ENCODE peak calls at places on chromosomes 16 and 17, in four cellular contexts. One of them, this sample, is unnamed.

GRCh38 chr16:529012-529575 is 1.6 kb downstream of the CAPN15 start:
- DNase-seq in HepG2: no peak
- DNase-seq in mammary epithelial cell: no peak
- DNase-seq in HTR-8/SVneo: no peak
- DNase-seq in this sample: no peak

GRCh38 chr17:74326506-74326905 is 480 bp downstream of the KIF19 start:
- DNase-seq in mammary epithelial cell: no peak
- DNase-seq in HepG2: no peak
- DNase-seq in HTR-8/SVneo: no peak
- DNase-seq in this sample: no peak

GRCh38 chr17:10814083-10814482 is 10.2 kb upstream of the TMEM238L start:
- DNase-seq in HepG2: no peak
- DNase-seq in HTR-8/SVneo: no peak
- DNase-seq in mammary epithelial cell: no peak
- DNase-seq in this sample: no peak

GRCh38 chr17:65027305-65027704 is 29.2 kb downstream of the GNA13 start:
- DNase-seq in HepG2: peak
- DNase-seq in HTR-8/SVneo: peak
- DNase-seq in mammary epithelial cell: peak
- DNase-seq in this sample: no peak

GRCh38 chr17:5541610-5542202 is 42.6 kb downstream of the NLRP1 start:
- DNase-seq in HTR-8/SVneo: no peak
- DNase-seq in mammary epithelial cell: no peak
- DNase-seq in HepG2: no peak
- DNase-seq in this sample: no peak

GRCh38 chr17:72419866-72420774 is 299.3 kb downstream of the SOX9 start:
- DNase-seq in HepG2: no peak
- DNase-seq in mammary epithelial cell: no peak
- DNase-seq in HTR-8/SVneo: no peak
- DNase-seq in this sample: no peak

GRCh38 chr17:48215583-48216139 is 108.1 kb downstream of the SNX11 start:
- DNase-seq in mammary epithelial cell: peak
- DNase-seq in HTR-8/SVneo: peak
- DNase-seq in HepG2: peak
- DNase-seq in this sample: no peak

GRCh38 chr17:44235583-44235936 is 16.1 kb upstream of the UBTF start:
- DNase-seq in mammary epithelial cell: peak
- DNase-seq in HTR-8/SVneo: peak
- DNase-seq in HepG2: no peak
- DNase-seq in this sample: no peak

GRCh38 chr17:42519546-42520444 is 16.2 kb upstream of the NAGLU start:
- DNase-seq in HTR-8/SVneo: peak
- DNase-seq in HepG2: peak
- DNase-seq in mammary epithelial cell: peak
- DNase-seq in this sample: peak

GRCh38 chr17:40646791-40647548 is 648 bp downstream of the SMARCE1 start:
- DNase-seq in mammary epithelial cell: peak
- DNase-seq in HepG2: peak
- DNase-seq in HTR-8/SVneo: no peak
- DNase-seq in this sample: no peak

GRCh38 chr16:11160676-11161115 is 95.3 kb downstream of the SOCS1 start:
- DNase-seq in mammary epithelial cell: no peak
- DNase-seq in HTR-8/SVneo: no peak
- DNase-seq in HepG2: no peak
- DNase-seq in this sample: no peak

GRCh38 chr16:13143551-13143950 is 242.2 kb downstream of the SHISA9 start:
- DNase-seq in mammary epithelial cell: peak
- DNase-seq in HTR-8/SVneo: no peak
- DNase-seq in HepG2: no peak
- DNase-seq in this sample: no peak

GRCh38 chr16:29877266-29877961 is 14.4 kb upstream of the CDIPT start:
- DNase-seq in HepG2: no peak
- DNase-seq in mammary epithelial cell: peak
- DNase-seq in HTR-8/SVneo: no peak
- DNase-seq in this sample: no peak

GRCh38 chr17:35893751-35894150 is 13.6 kb upstream of the CCL5 start:
- DNase-seq in HTR-8/SVneo: no peak
- DNase-seq in HepG2: no peak
- DNase-seq in mammary epithelial cell: no peak
- DNase-seq in this sample: no peak

GRCh38 chr16:83903739-83904138 is 4.8 kb downstream of the MLYCD start:
- DNase-seq in mammary epithelial cell: no peak
- DNase-seq in HTR-8/SVneo: no peak
- DNase-seq in HepG2: no peak
- DNase-seq in this sample: no peak

GRCh38 chr17:19531780-19532501 is 1.7 kb upstream of the SLC47A1 start:
- DNase-seq in mammary epithelial cell: no peak
- DNase-seq in HepG2: no peak
- DNase-seq in HTR-8/SVneo: no peak
- DNase-seq in this sample: peak

GRCh38 chr16:31695667-31696066 is 168.0 kb downstream of the AHSP start:
- DNase-seq in HepG2: no peak
- DNase-seq in mammary epithelial cell: no peak
- DNase-seq in HTR-8/SVneo: no peak
- DNase-seq in this sample: no peak

GRCh38 chr16:17024514-17024913 is 446.2 kb downstream of the XYLT1 start:
- DNase-seq in HTR-8/SVneo: no peak
- DNase-seq in HepG2: no peak
- DNase-seq in mammary epithelial cell: no peak
- DNase-seq in this sample: no peak

GRCh38 chr16:77300232-77300631 is 101.0 kb downstream of the SYCE1L start:
- DNase-seq in HepG2: no peak
- DNase-seq in HTR-8/SVneo: no peak
- DNase-seq in mammary epithelial cell: no peak
- DNase-seq in this sample: no peak

GRCh38 chr16:813204-813915 is 12.8 kb upstream of the GNG13 start:
- DNase-seq in HepG2: peak
- DNase-seq in mammary epithelial cell: no peak
- DNase-seq in HTR-8/SVneo: peak
- DNase-seq in this sample: peak

GRCh38 chr16:22360963-22361659 is 13.3 kb downstream of the CDR2 start:
- DNase-seq in HTR-8/SVneo: no peak
- DNase-seq in mammary epithelial cell: no peak
- DNase-seq in HepG2: no peak
- DNase-seq in this sample: no peak

GRCh38 chr17:58759522-58759921 is 3.9 kb downstream of the PPM1E start:
- DNase-seq in mammary epithelial cell: no peak
- DNase-seq in HepG2: no peak
- DNase-seq in HTR-8/SVneo: no peak
- DNase-seq in this sample: no peak

GRCh38 chr17:29163563-29163962 is 16.6 kb downstream of the MYO18A start:
- DNase-seq in HTR-8/SVneo: no peak
- DNase-seq in HepG2: no peak
- DNase-seq in mammary epithelial cell: no peak
- DNase-seq in this sample: no peak

GRCh38 chr17:30477758-30478115 is 529 bp downstream of the GOSR1 start:
- DNase-seq in mammary epithelial cell: peak
- DNase-seq in HTR-8/SVneo: no peak
- DNase-seq in HepG2: peak
- DNase-seq in this sample: no peak

GRCh38 chr17:42274273-42274542 is 2.0 kb downstream of the STAT5B start:
- DNase-seq in HepG2: no peak
- DNase-seq in mammary epithelial cell: no peak
- DNase-seq in HTR-8/SVneo: no peak
- DNase-seq in this sample: no peak

GRCh38 chr17:74201250-74201649 is 2.2 kb upstream of the RPL38 start:
- DNase-seq in HTR-8/SVneo: no peak
- DNase-seq in HepG2: no peak
- DNase-seq in mammary epithelial cell: peak
- DNase-seq in this sample: no peak

GRCh38 chr17:72151565-72152391 is 31.0 kb downstream of the SOX9 start:
- DNase-seq in HepG2: peak
- DNase-seq in HTR-8/SVneo: peak
- DNase-seq in mammary epithelial cell: peak
- DNase-seq in this sample: peak

GRCh38 chr16:21101631-21102420 is 48.8 kb downstream of the DNAH3 start:
- DNase-seq in HepG2: peak
- DNase-seq in HTR-8/SVneo: peak
- DNase-seq in mammary epithelial cell: no peak
- DNase-seq in this sample: no peak

GRCh38 chr16:50679266-50679665 is 1.8 kb downstream of the SNX20 start:
- DNase-seq in HTR-8/SVneo: no peak
- DNase-seq in mammary epithelial cell: no peak
- DNase-seq in HepG2: no peak
- DNase-seq in this sample: no peak

GRCh38 chr17:76671912-76672262 is 28.3 kb upstream of the ST6GALNAC1 start:
- DNase-seq in HTR-8/SVneo: no peak
- DNase-seq in HepG2: no peak
- DNase-seq in mammary epithelial cell: no peak
- DNase-seq in this sample: no peak

GRCh38 chr16:56332464-56333079 is 92.8 kb downstream of the AMFR start:
- DNase-seq in HTR-8/SVneo: peak
- DNase-seq in HepG2: peak
- DNase-seq in mammary epithelial cell: peak
- DNase-seq in this sample: peak

GRCh38 chr16:87918866-87919680 is 17.3 kb downstream of the CA5A start:
- DNase-seq in mammary epithelial cell: no peak
- DNase-seq in HTR-8/SVneo: no peak
- DNase-seq in HepG2: no peak
- DNase-seq in this sample: peak

GRCh38 chr17:36722121-36722902 is 120.9 kb downstream of the MRM1 start:
- DNase-seq in HTR-8/SVneo: no peak
- DNase-seq in mammary epithelial cell: no peak
- DNase-seq in HepG2: no peak
- DNase-seq in this sample: no peak

GRCh38 chr16:47519996-47520679 is 59.0 kb downstream of the PHKB start:
- DNase-seq in HepG2: no peak
- DNase-seq in mammary epithelial cell: no peak
- DNase-seq in HTR-8/SVneo: no peak
- DNase-seq in this sample: no peak

GRCh38 chr17:45220079-45220478 is 1.6 kb upstream of the FMNL1 start:
- DNase-seq in HepG2: no peak
- DNase-seq in HTR-8/SVneo: no peak
- DNase-seq in mammary epithelial cell: no peak
- DNase-seq in this sample: no peak

GRCh38 chr17:77502626-77503292 is 362.0 kb downstream of the SEC14L1 start:
- DNase-seq in HTR-8/SVneo: no peak
- DNase-seq in mammary epithelial cell: no peak
- DNase-seq in HepG2: no peak
- DNase-seq in this sample: peak

GRCh38 chr16:15757630-15758251 is 99.1 kb downstream of the MYH11 start:
- DNase-seq in HepG2: no peak
- DNase-seq in mammary epithelial cell: no peak
- DNase-seq in HTR-8/SVneo: no peak
- DNase-seq in this sample: no peak

GRCh38 chr17:29589524-29590260 is at the start of gene GIT1:
- DNase-seq in HepG2: peak
- DNase-seq in HTR-8/SVneo: peak
- DNase-seq in mammary epithelial cell: peak
- DNase-seq in this sample: peak

This sample was measured in posterior vena cava.